ENCODE peak calls at places on chromosomes 13 and 19, in four cellular contexts. R is WTC11, K is OCI-M1, V is left ventricle myocardium superior. T is an unnamed sample.

GRCh38 chr19:39199025-39199424 is 2.3 kb downstream of the NCCRP1 start:
- DNase-seq in R (peak), K (peak), V (no peak), T (peak)

GRCh38 chr13:31588331-31588730 is 151.0 kb upstream of the RXFP2 start:
- DNase-seq in R (no peak), K (no peak), V (no peak), T (no peak)

GRCh38 chr13:34757441-34757840 is 184.6 kb upstream of the NBEA start:
- DNase-seq in R (no peak), K (no peak), V (no peak), T (no peak)

GRCh38 chr19:11152318-11153062 is 3.1 kb downstream of the SPC24 start:
- DNase-seq in R (no peak), K (no peak), V (peak), T (no peak)

GRCh38 chr19:15101479-15102082 is 5.6 kb upstream of the SYDE1 start:
- DNase-seq in R (peak), K (peak), V (no peak), T (no peak)

GRCh38 chr19:14517446-14517839 is 754 bp downstream of the DNAJB1 start:
- DNase-seq in R (no peak), K (no peak), V (no peak), T (no peak)

GRCh38 chr13:87080100-87080779 is 590.9 kb upstream of the SLITRK5 start:
- DNase-seq in R (no peak), K (no peak), V (no peak), T (no peak)

GRCh38 chr19:37977992-37978391 is 71.0 kb downstream of the SIPA1L3 start:
- DNase-seq in R (no peak), K (no peak), V (no peak), T (no peak)

GRCh38 chr19:11268783-11269267 is 6.5 kb upstream of the DOCK6 start:
- DNase-seq in R (no peak), K (peak), V (peak), T (peak)

GRCh38 chr13:44268965-44269364 is 104.7 kb upstream of the SERP2 start:
- DNase-seq in R (no peak), K (no peak), V (no peak), T (no peak)

GRCh38 chr13:22693691-22694090 is 487.1 kb upstream of the SGCG start:
- DNase-seq in R (no peak), K (no peak), V (no peak), T (no peak)

GRCh38 chr19:44846455-44847143 is 502 bp downstream of the NECTIN2 start:
- DNase-seq in R (peak), K (peak), V (peak), T (peak)

GRCh38 chr13:66322193-66322592 is 907.9 kb downstream of the PCDH9 start:
- DNase-seq in R (no peak), K (no peak), V (no peak), T (no peak)

GRCh38 chr19:18440421-18440877 is 2.5 kb upstream of the ISYNA1 start:
- DNase-seq in R (peak), K (peak), V (no peak), T (no peak)

GRCh38 chr13:20149762-20150161 is 11.1 kb downstream of the GJA3 start:
- DNase-seq in R (no peak), K (no peak), V (no peak), T (no peak)

GRCh38 chr19:35797663-35798062 is 15.0 kb downstream of the PRODH2 start:
- DNase-seq in R (peak), K (no peak), V (no peak), T (no peak)

GRCh38 chr19:52139291-52140076 is at the start of gene ZNF616:
- DNase-seq in R (peak), K (peak), V (peak), T (peak)

GRCh38 chr19:45607071-45608029 is 5.3 kb upstream of the GPR4 start:
- DNase-seq in R (peak), K (peak), V (peak), T (peak)